ENCODE peak calls at places on chromosome 4, in ten cellular contexts. S is HCT116, I is IMR-90, J is endothelial cell of umbilical vein, Z is SK-N-SH, N is neural progenitor cell, C is fibroblast of lung, P is OCI-LY7, E is K562, G is H9. T is an unnamed sample. For H4K20me1, the result is how much of the 10 kb centered on the place peaks cover.

GRCh38 chr4:141543176-141543575 is 93.2 kb upstream of the IL15 start:
- DNase-seq in N (no peak), J (no peak), E (no peak), G (no peak), P (no peak), C (no peak), Z (no peak), I (no peak), S (no peak), T (no peak)

GRCh38 chr4:152689615-152690501 is 10.1 kb upstream of the TMEM154 start:
- DNase-seq in G (no peak), I (no peak), S (no peak), P (peak), C (no peak), Z (no peak), E (no peak), J (no peak), N (no peak), T (no peak)

GRCh38 chr4:147723316-147723715 is 8.6 kb upstream of the ARHGAP10 start:
- DNase-seq in N (no peak), I (no peak), S (no peak), E (no peak), G (no peak), C (peak), Z (no peak), J (no peak), P (no peak), T (peak)

GRCh38 chr4:95092762-95093161 is 335.0 kb downstream of the BMPR1B start:
- DNase-seq in P (no peak), G (no peak), J (peak), Z (peak), I (no peak), E (peak), S (no peak), C (no peak), N (no peak), T (no peak)

GRCh38 chr4:165621983-165622382 is 243.2 kb downstream of the CPE start:
- DNase-seq in J (peak), N (no peak), C (no peak), G (no peak), I (no peak), P (no peak), Z (no peak), E (peak), S (no peak), T (no peak)

GRCh38 chr4:137635596-137635995 is 103.3 kb upstream of the PCDH18 start:
- DNase-seq in G (no peak), S (no peak), N (peak), E (no peak), P (no peak), Z (peak), I (no peak), C (peak), J (no peak), T (no peak)

GRCh38 chr4:63036159-63036866 is 1372.9 kb downstream of the TECRL start:
- DNase-seq in G (no peak), C (no peak), J (no peak), S (no peak), N (no peak), P (no peak), I (no peak), E (no peak), Z (no peak), T (no peak)

GRCh38 chr4:138428611-138429010 is 186.5 kb upstream of the SLC7A11 start:
- DNase-seq in S (no peak), P (no peak), G (no peak), I (no peak), N (no peak), E (no peak), J (no peak), C (no peak), Z (no peak), T (no peak)

GRCh38 chr4:175776217-175776616 is 35.8 kb downstream of the GPM6A start:
- DNase-seq in P (no peak), J (no peak), E (no peak), G (peak), C (no peak), Z (no peak), S (no peak), I (no peak), N (no peak), T (no peak)

GRCh38 chr4:48910511-48910910 is 3.9 kb upstream of the OCIAD2 start:
- DNase-seq in I (no peak), G (no peak), Z (no peak), J (no peak), S (no peak), N (no peak), C (peak), E (no peak), P (no peak), T (no peak)

GRCh38 chr4:112523764-112524505 is 8.0 kb upstream of the NEUROG2 start:
- DNase-seq in S (peak), P (peak), I (no peak), C (no peak), Z (peak), J (no peak), G (peak), E (peak), N (peak), T (peak)

GRCh38 chr4:138205531-138206233 is 36.5 kb downstream of the SLC7A11 start:
- DNase-seq in S (no peak), E (no peak), C (no peak), I (no peak), J (no peak), G (no peak), P (no peak), Z (no peak), N (no peak), T (no peak)

GRCh38 chr4:4259484-4260100 is 11.6 kb upstream of the TMEM128 start:
- DNase-seq in Z (no peak), E (no peak), J (no peak), S (no peak), I (no peak), P (no peak), C (no peak), N (no peak), G (no peak), T (no peak)

GRCh38 chr4:8192748-8193738 is 6.0 kb upstream of the SH3TC1 start:
- DNase-seq in Z (peak), C (peak), S (peak), P (peak), G (no peak), E (peak), N (no peak), J (peak), I (peak), T (peak)

GRCh38 chr4:67580577-67580976 is 22.1 kb downstream of the STAP1 start:
- DNase-seq in G (no peak), I (no peak), C (no peak), E (no peak), J (no peak), P (no peak), S (no peak), Z (no peak), N (no peak), T (no peak)

GRCh38 chr4:119897260-119897659 is 169.4 kb downstream of the MAD2L1 start:
- DNase-seq in N (no peak), Z (peak), P (no peak), E (no peak), G (no peak), C (peak), I (peak), S (no peak), J (no peak), T (no peak)

GRCh38 chr4:113094327-113094726 is 44.9 kb downstream of the ANK2 start:
- DNase-seq in C (no peak), S (no peak), G (no peak), E (no peak), Z (no peak), J (no peak), N (no peak), P (no peak), I (no peak), T (no peak)

GRCh38 chr4:65265526-65265925 is 404.8 kb downstream of the EPHA5 start:
- DNase-seq in C (no peak), P (no peak), J (no peak), E (no peak), I (no peak), N (no peak), Z (no peak), S (no peak), G (no peak), T (no peak)

GRCh38 chr4:104494822-104495559 is at the start of gene CXXC4:
- DNase-seq in Z (peak), C (peak), S (peak), E (peak), G (peak), I (peak), P (no peak), N (peak), J (peak), T (peak)

GRCh38 chr4:52983563-52984303 is 121.6 kb downstream of the RASL11B start:
- DNase-seq in I (peak), C (peak), S (peak), P (peak), G (no peak), N (peak), J (peak), E (peak), Z (peak), T (peak)

DNA sequence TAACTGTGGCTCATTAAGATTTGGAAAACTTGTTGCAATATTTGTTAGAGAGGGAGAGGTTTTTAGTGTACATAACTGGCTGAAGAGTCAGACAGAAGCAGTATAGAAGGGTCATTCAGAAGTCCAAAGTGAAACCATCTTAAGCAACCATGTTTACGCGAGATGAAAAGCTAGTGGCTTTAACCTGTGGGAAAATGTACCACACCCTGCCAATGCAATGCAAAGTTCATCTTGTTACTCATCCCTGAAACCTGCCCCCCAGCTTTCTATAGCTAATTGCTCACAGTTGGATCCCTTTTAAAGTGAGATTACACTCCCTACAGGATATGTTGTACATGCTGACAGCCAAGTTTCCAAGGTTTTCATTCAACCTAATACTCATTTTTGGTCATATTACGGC is 96.7 kb upstream of the RAPGEF2 start:
- DNase-seq in Z (no peak), J (no peak), C (peak), N (no peak), G (no peak), I (peak), P (no peak), S (peak), E (no peak), T (no peak)
- H3K27ac ChIP-seq in Z (no peak), J (no peak), C (no peak), N (no peak), G (no peak), I (no peak), P (no peak), S (no peak), E (no peak), T (no peak)

GRCh38 chr4:1299301-1299860 is 9.7 kb downstream of the MAEA start:
- DNase-seq in G (no peak), I (no peak), J (no peak), C (no peak), P (no peak), E (no peak), N (no peak), S (no peak), Z (no peak), T (peak)
- H4K20me1 ChIP-seq in G (under half), I (half or more), J (under half), C (under half), P (under half), E (under half), N (half or more), S (under half), Z (half or more), T (half or more)

DNA sequence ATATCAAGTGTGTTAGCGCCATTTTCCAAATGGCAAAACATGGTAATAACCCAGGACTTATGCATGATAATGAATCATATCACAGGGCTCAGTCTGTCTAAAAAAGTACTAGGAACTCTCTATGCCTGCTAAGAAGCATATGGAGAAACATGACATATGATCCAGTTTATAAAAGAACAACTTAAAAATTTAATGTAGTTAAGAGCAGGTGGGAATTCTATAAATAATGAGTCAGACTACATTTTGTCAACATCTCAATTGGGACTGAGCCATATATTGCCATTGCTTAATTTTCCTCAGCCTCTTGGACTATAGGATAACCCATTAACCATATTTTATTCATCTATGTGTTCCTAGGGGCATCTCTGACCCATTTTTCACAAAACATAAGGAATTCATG is 360.4 kb upstream of the AGA start:
- DNase-seq in C (peak), N (no peak), E (no peak), Z (no peak), S (no peak), J (no peak), P (no peak), G (no peak), I (peak), T (peak)
- TF ChIP-seq CTCF in C (no peak), N (no peak), E (no peak), Z (no peak), S (no peak), J (no peak), P (no peak), G (no peak), I (no peak), T (no peak)

GRCh38 chr4:76989391-76990061 is 40.0 kb downstream of the SEPTIN11 start:
- DNase-seq in I (no peak), E (no peak), C (no peak), J (no peak), G (no peak), Z (no peak), N (no peak), S (no peak), P (no peak), T (no peak)

GRCh38 chr4:76987685-76988084 is 38.1 kb downstream of the SEPTIN11 start:
- DNase-seq in P (no peak), G (no peak), C (no peak), Z (no peak), E (no peak), S (no peak), I (no peak), N (no peak), J (no peak), T (no peak)

GRCh38 chr4:76987153-76987562 is 37.6 kb downstream of the SEPTIN11 start:
- DNase-seq in C (peak), Z (no peak), S (no peak), N (no peak), E (no peak), I (peak), P (no peak), G (no peak), J (no peak), T (no peak)

GRCh38 chr4:76993787-76994641 is 44.5 kb downstream of the SEPTIN11 start:
- DNase-seq in N (no peak), Z (no peak), I (no peak), G (no peak), C (no peak), S (no peak), P (peak), J (no peak), E (no peak), T (no peak)

GRCh38 chr4:76990288-76991080 is 40.9 kb downstream of the SEPTIN11 start:
- DNase-seq in Z (no peak), J (no peak), C (peak), I (peak), N (no peak), G (no peak), E (no peak), P (no peak), S (no peak), T (no peak)
- H3K27ac ChIP-seq in Z (peak), J (no peak), C (peak), I (peak), N (no peak), G (no peak), E (no peak), P (no peak), S (no peak), T (peak)

DNA sequence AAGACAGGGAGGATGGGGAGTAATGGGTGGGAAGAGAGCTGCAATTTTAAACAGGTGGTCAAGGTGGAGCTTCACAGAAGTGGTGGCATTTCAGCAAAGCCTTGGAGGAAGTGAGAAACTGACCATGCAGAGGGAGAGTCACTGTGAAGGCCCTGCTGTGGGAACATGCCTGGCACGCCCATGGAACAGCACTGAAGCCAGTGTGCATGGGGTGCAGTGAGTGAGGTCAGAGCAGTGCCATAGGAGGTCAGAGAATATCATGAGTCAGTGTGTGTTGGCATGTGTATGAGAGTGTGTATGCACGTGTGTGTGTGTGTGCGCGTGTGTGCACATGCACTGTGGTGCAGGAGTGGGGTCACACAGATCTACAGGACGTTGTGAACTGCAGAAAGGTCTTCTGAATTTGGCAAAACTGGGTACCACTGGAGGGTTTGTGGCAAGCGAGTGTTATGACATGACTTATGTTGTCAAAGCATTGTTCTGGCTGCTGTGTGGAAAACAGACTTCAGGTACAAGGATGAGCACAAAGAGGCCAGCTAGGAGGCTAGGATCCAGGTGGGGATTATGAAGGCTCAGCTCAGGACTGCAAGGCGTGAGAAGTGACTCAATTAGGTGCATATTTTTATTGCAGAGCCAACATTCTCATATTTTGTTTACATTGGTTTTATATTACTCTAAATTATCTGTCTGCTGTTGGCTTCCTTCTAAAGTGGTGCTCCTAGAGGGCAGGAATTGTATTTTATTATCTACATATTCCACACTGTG is 34.0 kb downstream of the ZNF827 start:
- DNase-seq in J (no peak), E (no peak), I (peak), G (no peak), C (no peak), Z (no peak), S (no peak), N (no peak), P (no peak), T (peak)
- H4K20me1 ChIP-seq in J (under half), E (under half), I (under half), G (under half), C (under half), Z (under half), S (under half), N (under half), P (under half), T (under half)

GRCh38 chr4:151643564-151643963 is 117.2 kb downstream of the GATB start:
- DNase-seq in C (no peak), S (no peak), N (no peak), I (no peak), J (no peak), G (no peak), P (no peak), E (no peak), Z (no peak), T (no peak)

GRCh38 chr4:151646322-151646721 is 114.5 kb downstream of the GATB start:
- DNase-seq in I (no peak), S (no peak), P (no peak), Z (no peak), N (no peak), E (peak), G (peak), J (no peak), C (no peak), T (no peak)

GRCh38 chr4:151641983-151642382 is 118.8 kb downstream of the GATB start:
- DNase-seq in C (no peak), I (no peak), S (no peak), Z (no peak), N (no peak), E (no peak), J (no peak), G (no peak), P (no peak), T (no peak)

GRCh38 chr4:151641167-151641566 is 119.6 kb downstream of the GATB start:
- DNase-seq in P (no peak), S (no peak), E (no peak), I (peak), J (no peak), C (peak), G (no peak), Z (no peak), N (no peak), T (no peak)

DNA sequence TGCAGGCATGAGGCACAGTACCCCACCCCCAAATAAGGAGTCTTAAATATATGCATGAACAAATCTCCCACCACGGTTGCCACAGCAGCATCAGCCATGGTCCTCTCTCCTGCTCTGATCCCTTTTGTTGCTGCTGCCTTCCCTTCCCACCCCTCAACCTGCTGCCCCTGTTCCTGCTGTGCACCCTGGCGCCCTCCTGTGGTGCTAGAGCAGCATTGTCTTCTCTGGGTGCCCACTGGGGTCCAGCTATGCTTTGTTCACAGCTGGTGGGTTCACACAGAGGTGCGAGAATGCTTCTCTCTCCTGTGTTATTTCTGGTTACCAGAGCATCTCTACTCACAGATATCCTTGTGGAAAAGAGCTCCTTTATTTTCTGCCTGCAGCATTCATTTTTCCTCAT is 116.2 kb downstream of the GATB start:
- DNase-seq in P (peak), C (no peak), S (peak), Z (peak), N (peak), E (peak), I (no peak), J (peak), G (peak), T (no peak)
- TF ChIP-seq CTCF in P (peak), C (peak), S (peak), Z (peak), N (peak), E (peak), I (peak), J (peak), G (peak), T (peak)

GRCh38 chr4:125590158-125590557 is 275.4 kb downstream of the FAT4 start:
- DNase-seq in I (no peak), Z (no peak), S (no peak), C (no peak), N (no peak), P (no peak), E (no peak), J (no peak), G (no peak), T (no peak)
- H3K27ac ChIP-seq in I (no peak), Z (no peak), S (no peak), C (no peak), N (no peak), P (no peak), E (no peak), J (no peak), G (no peak), T (no peak)

DNA sequence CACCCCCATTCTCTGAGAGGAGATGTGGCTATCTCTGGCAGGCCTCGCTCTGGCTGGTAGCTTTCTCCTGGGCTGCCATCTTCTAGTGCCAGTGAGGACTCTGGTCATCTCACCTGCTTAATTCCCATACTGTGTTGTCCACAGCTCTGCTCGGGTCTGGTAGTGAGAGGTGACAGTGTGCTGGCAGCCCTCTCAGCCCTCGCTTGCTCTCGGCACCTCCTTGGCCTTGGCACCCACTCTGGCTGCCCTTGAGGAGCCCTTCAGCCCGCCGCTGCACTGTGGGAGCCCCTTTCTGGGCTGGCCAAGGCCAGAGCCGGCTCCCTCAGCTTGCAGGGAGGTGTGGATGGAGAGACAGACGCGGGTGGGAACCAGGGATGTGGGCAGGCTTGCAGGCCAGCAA is 52.7 kb downstream of the CPLX1 start:
- DNase-seq in E (no peak), Z (no peak), I (no peak), J (no peak), N (no peak), S (no peak), P (no peak), G (no peak), C (no peak), T (no peak)
- H4K20me1 ChIP-seq in E (under half), Z (half or more), I (half or more), J (under half), N (half or more), S (under half), P (under half), G (under half), C (under half), T (half or more)